ENCODE peak calls at places on chromosomes 13 and 19, in eight cellular contexts. C is ovary; V is neuronal stem cell; T is esophagus muscularis mucosa; Z is SK-N-MC; W is CD4-positive, CD25-positive, alpha-beta regulatory T cell; Q is heart right ventricle; S is bronchial epithelial cell. J is an unnamed sample.
A peak's percentile ranks its signal among the peaks of the same experiment; 100 is the strongest.

GRCh38 chr19:47702671-47703070 is 10.6 kb upstream of the EHD2 start:
- DNase-seq in C (no peak), V (no peak), T (no peak), Z (no peak), W (no peak), Q (no peak), S (no peak), J (no peak)

GRCh38 chr19:5983367-5983955 is 5.5 kb upstream of the RANBP3 start:
- DNase-seq in C (no peak), V (no peak), T (no peak), Z (no peak), W (peak; percentile 39), Q (no peak), S (peak; percentile 28), J (no peak)

GRCh38 chr19:30011051-30011578 is 69.1 kb downstream of the URI1 start:
- DNase-seq in C (no peak), V (no peak), T (no peak), Z (no peak), W (no peak), Q (no peak), S (no peak), J (no peak)

GRCh38 chr19:35063940-35064818 is 22.7 kb downstream of the HPN start:
- DNase-seq in C (no peak), V (no peak), T (no peak), Z (no peak), W (no peak), Q (no peak), S (peak; percentile 89), J (no peak)

GRCh38 chr19:45352914-45353796 is 12.6 kb downstream of the KLC3 start:
- DNase-seq in C (no peak), V (no peak), T (no peak), Z (no peak), W (no peak), Q (no peak), S (no peak), J (no peak)

GRCh38 chr19:50300814-50301606 is 28.2 kb downstream of the KCNC3 start:
- DNase-seq in C (no peak), V (no peak), T (no peak), Z (no peak), W (peak; percentile 35), Q (no peak), S (peak; percentile 77), J (no peak)

GRCh38 chr19:33110201-33110910 is 21.6 kb upstream of the WDR88 start:
- DNase-seq in C (no peak), V (no peak), T (no peak), Z (no peak), W (no peak), Q (no peak), S (no peak), J (no peak)

GRCh38 chr19:13149628-13150186 is 468 bp downstream of the STX10 start:
- DNase-seq in C (peak; percentile 73), V (peak; percentile 27), T (no peak), Z (no peak), W (peak; percentile 57), Q (peak; percentile 58), S (no peak), J (peak; percentile 54)

GRCh38 chr19:37987356-37988332 is 80.6 kb downstream of the SIPA1L3 start:
- DNase-seq in C (no peak), V (no peak), T (no peak), Z (no peak), W (no peak), Q (no peak), S (no peak), J (peak; percentile 44)

GRCh38 chr19:14450168-14450874 is 17.2 kb downstream of the PKN1 start:
- DNase-seq in C (no peak), V (no peak), T (no peak), Z (peak; percentile 40), W (peak; percentile 62), Q (peak; percentile 35), S (no peak), J (peak; percentile 3)

GRCh38 chr13:104460553-104460952 is 1394.3 kb upstream of the SLC10A2 start:
- DNase-seq in C (no peak), V (no peak), T (no peak), Z (no peak), W (no peak), Q (no peak), S (peak; percentile 32), J (no peak)

GRCh38 chr13:112146073-112146360 is 79.1 kb downstream of the SOX1 start:
- DNase-seq in C (no peak), V (no peak), T (no peak), Z (no peak), W (no peak), Q (no peak), S (no peak), J (no peak)

GRCh38 chr19:58054792-58055482 is 4.1 kb upstream of the ZNF135 start:
- DNase-seq in C (peak; percentile 50), V (no peak), T (no peak), Z (no peak), W (no peak), Q (peak; percentile 56), S (peak; percentile 1), J (no peak)

GRCh38 chr19:23305555-23305954 is 55.4 kb upstream of the ZNF724 start:
- DNase-seq in C (no peak), V (no peak), T (no peak), Z (no peak), W (no peak), Q (no peak), S (no peak), J (no peak)

GRCh38 chr13:95155093-95155492 is 146.2 kb downstream of the ABCC4 start:
- DNase-seq in C (no peak), V (no peak), T (no peak), Z (no peak), W (no peak), Q (no peak), S (no peak), J (no peak)

GRCh38 chr13:51315658-51316057 is 23.8 kb upstream of the SERPINE3 start:
- DNase-seq in C (no peak), V (no peak), T (no peak), Z (no peak), W (no peak), Q (no peak), S (no peak), J (no peak)

GRCh38 chr13:34034411-34034810 is 216.5 kb downstream of the RFC3 start:
- DNase-seq in C (no peak), V (no peak), T (no peak), Z (no peak), W (no peak), Q (no peak), S (no peak), J (no peak)

GRCh38 chr13:34038326-34039068 is 220.5 kb downstream of the RFC3 start:
- DNase-seq in C (no peak), V (no peak), T (no peak), Z (no peak), W (no peak), Q (no peak), S (no peak), J (no peak)

GRCh38 chr13:34037636-34038325 is 219.8 kb downstream of the RFC3 start:
- DNase-seq in C (no peak), V (no peak), T (no peak), Z (no peak), W (no peak), Q (no peak), S (peak; percentile 45), J (no peak)

GRCh38 chr13:34035178-34035577 is 217.2 kb downstream of the RFC3 start:
- DNase-seq in C (no peak), V (no peak), T (no peak), Z (no peak), W (no peak), Q (no peak), S (no peak), J (no peak)

DNA sequence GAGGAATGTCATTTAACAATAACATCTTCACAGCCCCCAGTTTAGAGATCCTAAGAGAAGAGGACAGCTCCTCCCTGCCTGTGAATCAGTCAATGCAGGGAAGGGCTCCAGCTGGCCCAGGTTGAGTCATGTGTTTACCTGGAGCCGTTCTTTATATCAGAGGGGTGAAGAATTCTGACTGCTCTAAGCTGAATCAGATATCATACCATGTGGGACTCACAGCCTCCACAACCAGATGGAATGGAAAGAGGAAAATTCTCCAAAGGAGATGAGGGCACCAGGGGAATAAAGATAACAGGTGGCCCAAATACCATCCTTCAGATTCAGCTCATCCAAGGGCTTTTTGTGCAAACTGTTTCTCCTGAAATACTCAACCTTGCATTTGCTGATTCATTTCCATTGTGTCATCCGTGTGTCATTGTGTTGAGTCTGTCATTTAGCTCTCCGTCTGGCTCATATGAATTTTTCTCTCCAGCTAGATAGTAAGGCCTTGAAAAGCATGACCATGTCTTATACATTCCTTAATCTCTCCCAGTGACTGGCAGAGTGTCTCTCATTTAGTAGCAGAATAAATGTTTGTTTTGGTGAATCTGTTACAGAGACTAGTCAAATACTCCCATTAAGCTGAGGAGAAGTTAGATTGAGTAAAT is 217.9 kb downstream of the RFC3 start:
- DNase-seq in C (no peak), V (no peak), T (no peak), Z (no peak), W (no peak), Q (no peak), S (peak; percentile 92), J (no peak)
- H3K4me3 ChIP-seq in C (no peak overlapping the region), V (no peak overlapping the region), T (no peak overlapping the region), Z (no peak overlapping the region), W (no peak overlapping the region), Q (no peak overlapping the region), S (no peak overlapping the region), J (no peak overlapping the region)

DNA sequence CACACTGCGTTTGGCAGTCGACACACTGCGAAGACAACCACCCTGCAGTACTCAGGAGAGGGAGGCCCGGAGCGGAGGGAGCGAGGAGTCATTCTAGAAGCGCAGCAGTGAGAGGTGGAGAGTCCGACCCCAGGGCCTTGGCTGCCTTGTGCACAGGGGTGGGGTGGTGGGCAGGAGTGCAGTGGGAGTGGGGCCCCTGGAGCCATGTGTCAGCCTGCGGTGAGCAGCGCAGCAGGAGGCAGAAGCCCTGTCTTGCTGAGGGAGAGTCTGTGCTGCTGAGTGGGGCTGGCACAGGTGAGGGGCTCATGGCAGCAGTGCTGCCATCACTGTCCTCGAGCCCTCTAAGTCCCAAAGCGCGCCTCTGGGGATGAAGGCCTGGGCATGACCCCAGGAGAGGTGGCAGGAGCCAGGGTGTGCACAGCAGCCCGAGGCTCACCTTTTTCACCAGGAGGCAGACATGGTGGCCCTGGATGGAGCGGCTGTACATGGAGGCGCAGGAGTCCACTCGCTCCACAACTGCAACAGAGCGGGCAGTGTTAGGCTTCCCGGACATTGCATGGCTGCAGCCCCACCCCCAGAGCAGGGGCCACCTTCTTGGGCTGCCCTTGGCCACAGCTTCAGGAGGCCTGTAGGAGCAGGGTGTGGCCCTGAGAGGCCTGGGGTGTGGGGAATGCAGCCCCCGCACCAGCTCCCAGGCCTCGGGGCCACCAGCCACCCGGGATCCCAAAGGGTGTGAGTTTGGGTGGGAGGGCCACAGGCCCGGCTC is 11.7 kb downstream of the IZUMO4 start:
- DNase-seq in C (no peak), V (no peak), T (no peak), Z (no peak), W (no peak), Q (no peak), S (no peak), J (no peak)
- H3K36me3 ChIP-seq in C (no peaks in the 10 kb centered on the region), V (peaks cover 75% of the 10 kb centered on the region), T (peaks cover 88% of the 10 kb centered on the region), Z (peaks cover 86% of the 10 kb centered on the region), W (peaks cover 68% of the 10 kb centered on the region), Q (peaks cover 91% of the 10 kb centered on the region), S (peaks cover 57% of the 10 kb centered on the region), J (peaks cover 42% of the 10 kb centered on the region)

GRCh38 chr13:101453784-101454201 is 1.3 kb downstream of the ITGBL1 start:
- DNase-seq in C (no peak), V (no peak), T (no peak), Z (no peak), W (peak; percentile 1), Q (peak; percentile 14), S (peak; percentile 52), J (peak; percentile 16)
- H3K4me3 ChIP-seq in C (peak overlapping the region; percentile 17), V (no peak overlapping the region), T (peak overlapping the region; percentile 50), Z (no peak overlapping the region), W (no peak overlapping the region), Q (peak overlapping the region; percentile 49), S (peak overlapping the region; percentile 34), J (peak overlapping the region; percentile 33)

GRCh38 chr19:54124393-54124792 is 8.8 kb downstream of the PRPF31 start:
- DNase-seq in C (no peak), V (no peak), T (no peak), Z (no peak), W (no peak), Q (no peak), S (no peak), J (no peak)
- H3K36me3 ChIP-seq in C (no peaks in the 10 kb centered on the region), V (peaks cover 59% of the 10 kb centered on the region), T (peaks cover 98% of the 10 kb centered on the region), Z (peaks cover 47% of the 10 kb centered on the region), W (peaks cover 71% of the 10 kb centered on the region), Q (peaks cover 99% of the 10 kb centered on the region), S (peaks cover 30% of the 10 kb centered on the region), J (peaks cover 37% of the 10 kb centered on the region)

J was measured in small intestine.